ENCODE peak calls at places on chromosomes 6 and 20, in ten cellular contexts. N, M, I, E, H, W, F, X, O and T are unnamed samples.
A peak's percentile ranks its signal among the peaks of the same experiment; 100 is the strongest.

GRCh38 chr6:28254340-28254618 is 2.2 kb upstream of the ZKSCAN4 start:
- DNase-seq in N (no peak), M (no peak), I (no peak), E (no peak), H (no peak), W (no peak), F (no peak), X (no peak), O (no peak), T (no peak)

GRCh38 chr6:149054559-149055194 is 262.8 kb upstream of the TAB2 start:
- DNase-seq in N (no peak), M (no peak), I (peak; percentile 64), E (no peak), H (no peak), W (no peak), F (no peak), X (no peak), O (no peak), T (no peak)

GRCh38 chr6:157726892-157727628 is 96.0 kb upstream of the SNX9 start:
- DNase-seq in N (peak; percentile 69), M (no peak), I (no peak), E (no peak), H (no peak), W (no peak), F (peak; percentile 20), X (no peak), O (no peak), T (peak; percentile 91)

GRCh38 chr20:23445596-23446217 is 6.2 kb downstream of the CSTL1 start:
- DNase-seq in N (no peak), M (peak; percentile 82), I (no peak), E (no peak), H (no peak), W (peak; percentile 56), F (no peak), X (peak; percentile 53), O (peak; percentile 27), T (no peak)

GRCh38 chr6:6407061-6407723 is 86.7 kb upstream of the F13A1 start:
- DNase-seq in N (no peak), M (no peak), I (peak; percentile 71), E (no peak), H (no peak), W (no peak), F (no peak), X (no peak), O (no peak), T (no peak)

GRCh38 chr6:23414204-23414501 is 711.9 kb upstream of the NRSN1 start:
- DNase-seq in N (no peak), M (peak; percentile 85), I (peak; percentile 57), E (no peak), H (no peak), W (peak; percentile 80), F (no peak), X (peak; percentile 59), O (no peak), T (no peak)

GRCh38 chr20:50163570-50164317 is 10.2 kb upstream of the PEDS1 start:
- DNase-seq in N (peak; percentile 58), M (peak; percentile 29), I (no peak), E (no peak), H (no peak), W (no peak), F (no peak), X (no peak), O (no peak), T (no peak)

GRCh38 chr20:12207875-12208274 is 290.2 kb downstream of the BTBD3 start:
- DNase-seq in N (no peak), M (peak; percentile 73), I (no peak), E (peak; percentile 75), H (no peak), W (peak; percentile 73), F (peak; percentile 56), X (no peak), O (peak; percentile 6), T (no peak)

GRCh38 chr6:70033781-70034180 is 167.4 kb downstream of the COL19A1 start:
- DNase-seq in N (no peak), M (no peak), I (no peak), E (no peak), H (no peak), W (no peak), F (no peak), X (no peak), O (no peak), T (no peak)

GRCh38 chr20:62183426-62184142 is 756 bp downstream of the MTG2 start:
- DNase-seq in N (no peak), M (no peak), I (no peak), E (peak; percentile 28), H (no peak), W (no peak), F (no peak), X (no peak), O (peak; percentile 25), T (no peak)

GRCh38 chr6:121549741-121550140 is 114.3 kb downstream of the GJA1 start:
- DNase-seq in N (no peak), M (peak; percentile 84), I (no peak), E (no peak), H (no peak), W (peak; percentile 65), F (no peak), X (peak; percentile 90), O (no peak), T (no peak)

GRCh38 chr6:43172127-43173007 is 1.3 kb downstream of the SRF start:
- DNase-seq in N (peak; percentile 46), M (peak; percentile 38), I (peak; percentile 59), E (peak; percentile 58), H (peak; percentile 38), W (peak; percentile 44), F (peak; percentile 53), X (no peak), O (no peak), T (peak; percentile 92)

DNA sequence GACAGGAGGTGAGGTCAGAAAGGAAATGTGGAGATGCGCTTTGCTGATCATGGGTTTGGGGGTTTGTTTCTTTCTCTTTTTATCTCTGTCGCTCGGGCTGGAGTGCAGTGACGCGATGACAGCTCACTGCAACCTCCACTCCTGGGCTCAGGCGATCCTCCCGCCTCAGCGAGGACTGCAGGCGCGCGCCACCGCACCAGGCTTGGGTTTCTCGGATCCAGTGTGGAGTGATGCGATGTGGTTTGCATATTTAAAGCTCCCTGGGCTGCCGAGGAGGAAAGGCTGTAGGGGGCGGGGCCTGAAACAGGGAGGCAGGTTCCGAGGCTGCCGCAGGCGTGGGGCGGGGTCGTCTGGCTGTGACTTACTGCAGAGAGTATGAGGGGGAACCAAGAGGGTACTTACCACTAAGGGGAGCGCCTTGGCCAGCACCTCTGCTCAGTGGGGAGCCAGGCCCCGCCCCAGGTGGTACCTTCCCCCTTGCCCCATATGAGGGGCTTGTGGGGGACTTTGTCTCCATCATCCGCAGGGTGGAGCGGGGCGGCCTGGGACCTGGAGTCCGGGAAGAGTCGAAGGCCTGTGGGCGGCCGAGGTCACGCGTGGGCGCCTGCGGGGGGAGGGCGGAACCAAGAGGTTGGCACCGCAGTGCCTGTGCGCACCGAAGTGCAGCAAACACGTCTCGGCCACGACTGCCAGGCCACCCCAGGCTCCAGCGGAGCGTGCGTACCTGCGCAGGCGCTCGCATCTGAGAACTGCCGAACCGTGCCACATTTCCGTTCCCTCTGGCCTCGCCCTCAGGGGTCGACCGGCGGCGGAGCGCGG is 12.7 kb upstream of the BAK1 start:
- DNase-seq in N (no peak), M (no peak), I (peak; percentile 91), E (peak; percentile 68), H (peak; percentile 44), W (no peak), F (no peak), X (no peak), O (no peak), T (no peak)
- H3K4me3 ChIP-seq in N (no peak overlapping the region), M (peak overlapping the region; percentile 35), I (peak overlapping the region; percentile 47), E (peak overlapping the region; percentile 32), H (peak overlapping the region; percentile 16), W (no peak overlapping the region), F (no peak overlapping the region), X (no peak overlapping the region), O (no peak overlapping the region), T (no peak overlapping the region)

DNA sequence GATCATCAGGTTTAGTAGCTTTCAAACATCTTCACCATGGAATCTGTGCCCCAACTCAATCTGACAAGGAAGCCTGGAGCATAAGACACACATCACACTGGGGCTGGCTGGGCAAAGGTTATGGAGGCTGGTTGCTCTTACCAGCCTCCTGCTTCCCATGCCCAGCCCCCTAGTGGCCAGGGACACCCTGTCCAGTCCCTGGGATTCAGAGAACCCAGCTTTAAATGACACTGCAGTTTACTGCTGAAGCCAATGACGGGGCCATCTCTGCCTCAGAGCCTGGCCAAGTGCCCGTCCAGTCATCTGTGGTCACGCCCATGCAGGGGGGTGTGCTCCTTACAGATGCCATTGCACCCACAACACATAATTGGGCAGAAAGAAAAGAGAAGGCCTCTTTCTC is 272.9 kb downstream of the SMOC2 start:
- DNase-seq in N (no peak), M (peak; percentile 2), I (no peak), E (no peak), H (no peak), W (no peak), F (peak; percentile 43), X (no peak), O (peak; percentile 63), T (no peak)
- TF ChIP-seq CTCF in N (peak; percentile 15), M (peak; percentile 12), I (no peak), E (peak; percentile 27), H (no peak), W (no peak), F (peak; percentile 34), X (no peak), O (peak; percentile 14), T (no peak)

DNA sequence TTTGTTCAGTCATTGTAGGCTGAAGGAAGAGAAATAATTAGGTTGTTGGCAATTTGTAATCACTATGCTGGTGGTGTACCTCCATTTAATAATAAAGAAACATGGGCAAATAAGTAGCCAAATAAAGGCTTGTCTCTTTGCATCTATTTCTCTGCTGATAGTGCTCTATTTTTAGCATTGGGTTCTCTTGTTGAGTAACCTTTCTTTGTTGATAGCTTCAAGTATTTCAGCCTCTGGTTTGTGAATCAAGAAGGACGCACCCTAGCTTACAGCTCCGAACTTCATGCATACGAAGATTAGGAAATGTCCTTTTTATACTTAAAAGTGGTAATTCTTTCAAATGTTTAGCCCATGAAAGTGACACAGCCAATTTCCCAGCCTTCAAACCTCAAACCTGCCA is 2.6 kb downstream of the PPP1R14C start:
- DNase-seq in N (no peak), M (no peak), I (no peak), E (no peak), H (no peak), W (no peak), F (no peak), X (no peak), O (no peak), T (no peak)
- H3K4me3 ChIP-seq in N (no peak overlapping the region), M (no peak overlapping the region), I (no peak overlapping the region), E (no peak overlapping the region), H (no peak overlapping the region), W (no peak overlapping the region), F (no peak overlapping the region), X (no peak overlapping the region), O (no peak overlapping the region), T (no peak overlapping the region)

DNA sequence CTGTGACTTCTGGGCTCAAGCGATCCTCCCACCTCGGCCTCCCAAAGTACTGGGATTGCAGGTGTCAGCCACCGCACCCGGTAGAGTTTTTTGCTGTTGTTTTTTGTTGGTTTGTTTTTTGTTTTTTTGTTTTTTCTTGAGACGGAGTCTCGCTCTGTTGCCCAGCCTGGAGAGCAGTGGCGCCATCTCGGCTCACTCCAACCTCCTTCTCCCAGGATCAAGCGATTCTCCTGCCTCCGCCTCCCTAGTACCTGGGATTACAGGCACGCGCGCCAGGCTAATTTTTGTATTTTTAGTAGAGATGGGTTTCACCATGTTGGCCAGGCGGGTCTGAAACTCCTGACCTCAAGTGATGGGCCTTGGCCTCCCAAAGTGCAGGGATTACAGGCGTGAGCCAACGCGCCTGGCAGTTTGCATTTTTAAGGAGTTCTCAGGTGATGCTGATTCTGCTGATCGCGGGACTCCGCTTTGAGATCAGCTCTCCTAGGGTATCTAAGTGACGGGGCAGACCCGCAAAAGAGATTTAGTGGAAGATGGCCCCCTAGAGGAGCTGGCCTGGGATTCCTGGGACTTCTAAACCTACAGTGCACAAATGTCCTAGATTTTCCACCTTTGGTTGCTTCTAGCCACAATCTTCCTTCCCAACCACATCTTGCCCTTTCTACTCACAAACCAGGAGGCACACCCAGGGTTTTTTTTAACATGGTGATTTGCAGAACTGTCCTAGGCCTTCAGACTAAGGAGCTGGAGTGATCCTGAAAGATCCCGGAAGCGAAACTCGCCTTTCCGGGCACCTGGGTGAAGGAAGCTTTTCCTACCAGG is 45.2 kb downstream of the DPPA5 start:
- DNase-seq in N (no peak), M (peak; percentile 30), I (no peak), E (peak; percentile 58), H (no peak), W (peak; percentile 30), F (no peak), X (no peak), O (peak; percentile 44), T (no peak)
- TF ChIP-seq CTCF in N (no peak), M (peak; percentile 40), I (no peak), E (peak; percentile 45), H (no peak), W (peak; percentile 29), F (no peak), X (peak; percentile 19), O (no peak), T (no peak)